ENCODE peak calls at places on chromosomes 16 and 17, in six cellular contexts. V, M, H, Q, R and U are unnamed samples.

GRCh38 chr17:43546317-43547188 is at the start of gene ETV4:
- DNase-seq in V (peak), M (peak), H (peak), Q (peak), R (peak), U (peak)

GRCh38 chr16:11298143-11298900 is 17.2 kb upstream of the PRM1 start:
- DNase-seq in V (no peak), M (no peak), H (no peak), Q (no peak), R (no peak), U (no peak)

GRCh38 chr17:77315551-77316190 is 174.9 kb downstream of the SEC14L1 start:
- DNase-seq in V (no peak), M (peak), H (no peak), Q (no peak), R (no peak), U (no peak)

GRCh38 chr17:73998246-73999220 is 204.9 kb upstream of the RPL38 start:
- DNase-seq in V (no peak), M (no peak), H (peak), Q (peak), R (peak), U (no peak)

GRCh38 chr17:78759969-78760352 is 22.1 kb downstream of the CYTH1 start:
- DNase-seq in V (no peak), M (no peak), H (no peak), Q (no peak), R (no peak), U (no peak)

GRCh38 chr17:81397314-81398169 is 2.3 kb downstream of the BAHCC1 start:
- DNase-seq in V (peak), M (peak), H (peak), Q (peak), R (peak), U (peak)

GRCh38 chr17:48127371-48128051 is 19.9 kb downstream of the SNX11 start:
- DNase-seq in V (no peak), M (peak), H (no peak), Q (no peak), R (peak), U (no peak)

GRCh38 chr17:15463363-15463762 is 4.1 kb downstream of the CDRT4 start:
- DNase-seq in V (peak), M (peak), H (peak), Q (no peak), R (peak), U (no peak)

GRCh38 chr16:47316686-47317085 is 144.2 kb downstream of the ITFG1 start:
- DNase-seq in V (no peak), M (no peak), H (no peak), Q (no peak), R (no peak), U (no peak)

DNA sequence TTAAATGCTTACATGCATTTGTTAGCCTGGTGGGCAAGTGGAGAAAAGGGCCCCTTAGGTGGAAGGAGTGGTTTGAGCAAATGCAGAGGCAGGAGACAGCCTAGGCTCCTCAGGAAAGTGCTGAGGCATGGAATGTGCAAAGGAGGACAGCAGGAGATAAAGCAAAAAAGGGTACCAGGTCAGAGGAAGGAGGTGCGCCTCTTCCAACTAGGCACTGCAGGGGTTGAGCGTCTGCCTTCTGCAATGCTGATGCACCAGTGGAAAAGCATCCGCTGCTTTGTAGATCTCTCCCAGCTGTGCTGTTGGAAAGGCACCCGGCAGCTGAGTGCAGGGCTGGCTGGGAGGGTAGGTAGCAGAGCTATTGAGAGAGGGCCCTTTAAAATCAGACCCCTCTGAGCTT is 287.0 kb upstream of the XYLT1 start:
- DNase-seq in V (no peak), M (no peak), H (peak), Q (no peak), R (no peak), U (no peak)
- H3K18ac ChIP-seq in V (no peak), M (no peak), H (no peak), Q (peak), R (no peak), U (peak)

GRCh38 chr17:14442798-14443553 is 142.1 kb downstream of the HS3ST3B1 start:
- DNase-seq in V (peak), M (peak), H (no peak), Q (no peak), R (no peak), U (no peak)

GRCh38 chr17:14451729-14452191 is 150.9 kb downstream of the HS3ST3B1 start:
- DNase-seq in V (peak), M (peak), H (no peak), Q (no peak), R (no peak), U (no peak)

DNA sequence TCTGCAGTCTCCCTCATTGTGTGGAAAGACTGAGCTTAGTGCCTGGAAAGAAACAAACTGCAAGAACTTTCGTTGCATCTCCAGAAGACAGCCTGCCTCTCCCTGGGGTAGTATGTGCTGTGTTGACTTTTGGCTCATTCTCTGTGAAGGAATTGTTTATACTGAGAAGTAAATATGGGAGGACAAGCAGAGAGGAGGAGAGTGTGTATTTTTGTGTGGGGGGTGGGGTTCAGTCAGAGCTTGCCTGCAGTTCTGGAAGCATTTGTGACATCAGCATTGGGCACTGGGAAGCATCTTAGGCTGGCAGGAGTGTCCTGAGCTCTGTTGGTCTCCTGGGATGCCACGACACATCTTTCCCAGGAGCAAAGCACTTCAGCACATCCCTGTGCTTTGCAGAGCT is 147.9 kb downstream of the HS3ST3B1 start:
- DNase-seq in V (no peak), M (peak), H (no peak), Q (no peak), R (no peak), U (no peak)
- H4K91ac ChIP-seq in V (peak), M (no peak), H (no peak), Q (no peak), R (no peak), U (no peak)

DNA sequence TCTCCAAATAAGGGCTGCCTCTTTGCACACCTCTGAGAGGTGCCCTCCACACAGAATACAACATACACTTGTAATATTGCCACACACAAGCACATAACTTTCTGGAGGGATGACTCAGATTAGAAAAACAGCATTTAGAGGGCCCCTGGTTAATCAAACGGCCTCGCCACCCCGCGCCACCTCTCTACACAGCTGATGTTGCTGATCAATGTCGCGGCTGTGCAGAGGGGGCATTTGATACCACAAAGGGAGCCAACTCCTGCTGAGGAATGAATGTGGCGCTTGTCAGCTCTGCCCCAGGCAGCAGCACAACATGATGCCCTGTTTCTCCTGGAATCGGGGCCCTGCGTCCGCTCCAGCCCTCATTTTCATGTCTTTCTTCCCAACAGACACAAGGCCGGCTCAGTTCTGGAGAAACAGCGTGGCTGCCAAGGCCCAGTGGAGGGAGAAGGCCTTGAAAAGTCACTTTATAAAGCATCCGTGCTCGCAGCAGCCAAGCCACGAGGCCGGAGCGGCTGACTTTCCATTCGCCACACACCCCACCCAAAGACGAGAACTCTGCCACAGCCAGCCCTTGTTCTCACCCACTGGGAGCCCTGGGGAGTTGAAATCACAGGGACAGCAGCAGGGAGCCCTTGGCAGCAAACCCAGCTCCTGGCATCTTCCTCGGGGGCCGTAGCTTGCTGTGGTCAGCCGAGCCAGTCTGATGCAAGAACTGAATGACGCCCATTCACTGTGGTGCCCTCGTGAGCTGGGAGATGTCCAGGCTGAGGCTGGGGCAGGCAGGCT is 65.7 kb downstream of the XYLT1 start:
- DNase-seq in V (peak), M (no peak), H (no peak), Q (no peak), R (no peak), U (no peak)
- H3K27ac ChIP-seq in V (peak), M (no peak), H (no peak), Q (no peak), R (no peak), U (no peak)

GRCh38 chr17:31357831-31358400 is 33.6 kb upstream of the RAB11FIP4 start:
- DNase-seq in V (peak), M (peak), H (no peak), Q (no peak), R (no peak), U (no peak)

GRCh38 chr17:31355935-31356334 is 34.5 kb upstream of the EVI2A start:
- DNase-seq in V (no peak), M (no peak), H (no peak), Q (no peak), R (no peak), U (no peak)
- H3K18ac ChIP-seq in V (no peak), M (no peak), H (no peak), Q (no peak), R (no peak), U (no peak)

GRCh38 chr16:1374418-1375297 is 22.9 kb downstream of the GNPTG start:
- DNase-seq in V (no peak), M (no peak), H (no peak), Q (no peak), R (no peak), U (no peak)

GRCh38 chr16:1375298-1375640 is 23.5 kb downstream of the GNPTG start:
- DNase-seq in V (no peak), M (no peak), H (no peak), Q (no peak), R (no peak), U (no peak)

GRCh38 chr16:1378087-1378803 is 26.5 kb downstream of the GNPTG start:
- DNase-seq in V (no peak), M (no peak), H (no peak), Q (no peak), R (no peak), U (no peak)

GRCh38 chr16:1377406-1378010 is 25.8 kb downstream of the GNPTG start:
- DNase-seq in V (no peak), M (no peak), H (no peak), Q (no peak), R (no peak), U (no peak)

DNA sequence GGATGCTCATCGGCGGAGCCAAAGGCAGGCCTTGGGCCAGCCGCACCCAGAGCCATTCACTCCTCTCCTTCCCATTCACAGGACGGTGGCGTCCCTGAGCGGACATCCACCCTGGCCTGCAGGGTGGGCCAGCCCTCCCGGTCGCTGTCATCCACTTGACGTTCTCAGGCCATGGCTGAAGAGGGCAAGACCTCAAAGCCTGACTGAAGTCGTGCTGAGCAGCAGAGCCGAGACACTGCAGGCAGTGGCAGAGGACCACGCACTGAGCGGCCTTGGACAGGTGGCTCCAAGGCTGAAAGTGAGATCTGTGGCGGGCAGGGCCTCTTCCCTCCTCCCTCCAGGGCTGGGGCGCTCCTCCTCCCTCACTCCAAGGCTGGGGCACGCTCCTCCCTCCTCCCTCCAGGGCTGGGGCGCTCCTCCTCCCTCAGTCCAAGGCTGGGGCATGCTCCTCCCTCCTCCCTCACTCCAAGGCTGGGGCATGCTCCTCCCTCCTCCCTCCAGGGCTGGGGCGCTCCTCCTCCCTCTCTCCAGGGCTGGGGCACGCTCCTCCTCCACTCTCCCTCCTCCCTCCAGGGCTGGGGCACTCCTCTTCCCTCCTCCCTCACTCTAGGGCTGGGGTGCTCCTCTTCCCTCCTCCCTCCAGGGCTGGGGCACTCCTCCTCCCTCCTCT is 24.1 kb downstream of the GNPTG start:
- DNase-seq in V (no peak), M (no peak), H (no peak), Q (no peak), R (no peak), U (no peak)
- H4K91ac ChIP-seq in V (no peak), M (no peak), H (no peak), Q (no peak), R (no peak), U (no peak)

GRCh38 chr17:75875940-75876189 is 2.5 kb downstream of the TRIM47 start:
- DNase-seq in V (no peak), M (no peak), H (no peak), Q (no peak), R (no peak), U (no peak)
- H3K27ac ChIP-seq in V (no peak), M (no peak), H (no peak), Q (no peak), R (no peak), U (no peak)

GRCh38 chr16:13956635-13957196 is 36.8 kb downstream of the ERCC4 start:
- DNase-seq in V (no peak), M (no peak), H (no peak), Q (no peak), R (peak), U (no peak)
- H3K18ac ChIP-seq in V (peak), M (peak), H (no peak), Q (no peak), R (no peak), U (no peak)